ENCODE peak calls at places on chromosome 1, in four cellular contexts. Y, F, H and B are unnamed samples.

GRCh38 chr1:54105080-54105479 is 47.7 kb downstream of the CDCP2 start:
- DNase-seq in Y (no peak), F (no peak), H (no peak), B (no peak)

GRCh38 chr1:53305650-53306049 is 22.2 kb downstream of the LRP8 start:
- DNase-seq in Y (no peak), F (no peak), H (no peak), B (no peak)

GRCh38 chr1:29096255-29096896 is 27.3 kb downstream of the TMEM200B start:
- DNase-seq in Y (no peak), F (no peak), H (no peak), B (no peak)

GRCh38 chr1:47983677-47984076 is 13.5 kb downstream of the TRABD2B start:
- DNase-seq in Y (no peak), F (no peak), H (no peak), B (no peak)

GRCh38 chr1:26537951-26538352 is 8.4 kb downstream of the RPS6KA1 start:
- DNase-seq in Y (no peak), F (no peak), H (no peak), B (no peak)

GRCh38 chr1:9231648-9232332 is 2.8 kb upstream of the H6PD start:
- DNase-seq in Y (no peak), F (no peak), H (no peak), B (no peak)

GRCh38 chr1:152112101-152112884 is 3.0 kb downstream of the TCHH start:
- DNase-seq in Y (peak; percentile 28), F (no peak), H (no peak), B (no peak)

GRCh38 chr1:27529638-27530018 is 39.7 kb upstream of the WASF2 start:
- DNase-seq in Y (no peak), F (no peak), H (no peak), B (no peak)

GRCh38 chr1:192497214-192497794 is 78.3 kb upstream of the RGS1 start:
- DNase-seq in Y (no peak), F (no peak), H (no peak), B (no peak)

GRCh38 chr1:174990382-174990999 is 9.3 kb upstream of the CACYBP start:
- DNase-seq in Y (no peak), F (no peak), H (no peak), B (no peak)

GRCh38 chr1:218671573-218671972 is 326.4 kb downstream of the TGFB2 start:
- DNase-seq in Y (no peak), F (no peak), H (no peak), B (no peak)

GRCh38 chr1:914253-914890 is 9.4 kb upstream of the SAMD11 start:
- DNase-seq in Y (no peak), F (peak; percentile 14), H (no peak), B (no peak)

GRCh38 chr1:39816431-39817090 is 27.9 kb upstream of the BMP8B start:
- DNase-seq in Y (peak; percentile 63), F (peak; percentile 69), H (peak; percentile 75), B (peak; percentile 33)

GRCh38 chr1:160779662-160780397 is 16.1 kb upstream of the LY9 start:
- DNase-seq in Y (no peak), F (no peak), H (no peak), B (no peak)

GRCh38 chr1:109266965-109267364 is 16.0 kb downstream of the PSRC1 start:
- DNase-seq in Y (no peak), F (no peak), H (no peak), B (no peak)

GRCh38 chr1:27686223-27686990 is 14.4 kb upstream of the IFI6 start:
- DNase-seq in Y (no peak), F (no peak), H (peak; percentile 81), B (no peak)

GRCh38 chr1:23163395-23163794 is 5.3 kb downstream of the LUZP1 start:
- DNase-seq in Y (no peak), F (no peak), H (no peak), B (no peak)

GRCh38 chr1:183019860-183020259 is 3.4 kb upstream of the LAMC1 start:
- DNase-seq in Y (no peak), F (no peak), H (peak; percentile 70), B (no peak)

GRCh38 chr1:3197781-3198316 is 128.8 kb downstream of the PRDM16 start:
- DNase-seq in Y (no peak), F (no peak), H (no peak), B (no peak)
- H3K4me1 ChIP-seq in Y (peaks cover 31% of the 10 kb centered on the region), F (peaks cover 4% of the 10 kb centered on the region), H (peaks cover 20% of the 10 kb centered on the region), B (no peaks in the 10 kb centered on the region)

GRCh38 chr1:173489149-173489600 is 12.0 kb downstream of the PRDX6 start:
- DNase-seq in Y (no peak), F (no peak), H (no peak), B (no peak)

GRCh38 chr1:173481195-173481772 is 4.1 kb downstream of the PRDX6 start:
- DNase-seq in Y (peak; percentile 28), F (no peak), H (no peak), B (no peak)

GRCh38 chr1:173482683-173483082 is 5.5 kb downstream of the PRDX6 start:
- DNase-seq in Y (no peak), F (no peak), H (no peak), B (no peak)

GRCh38 chr1:173488001-173488400 is 10.9 kb downstream of the PRDX6 start:
- DNase-seq in Y (no peak), F (no peak), H (no peak), B (no peak)

DNA sequence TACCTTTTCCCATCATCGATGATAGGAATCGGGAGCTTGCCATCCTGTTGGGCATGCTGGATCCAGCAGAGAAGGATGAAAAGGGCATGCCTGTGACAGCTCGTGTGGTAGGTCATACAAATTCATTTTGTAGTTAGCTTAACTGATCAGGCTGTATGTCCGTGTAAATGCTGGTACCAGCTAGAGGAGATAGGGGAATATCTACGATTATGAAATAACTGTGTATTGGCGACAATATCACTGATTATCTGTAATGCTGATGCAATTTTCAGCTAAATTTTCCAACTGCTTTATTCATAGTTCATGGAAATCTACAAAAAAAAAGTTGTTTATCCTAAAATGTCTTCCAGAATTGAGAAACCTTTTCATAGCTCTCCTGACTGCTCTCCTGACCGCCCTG is 8.3 kb downstream of the PRDX6 start:
- DNase-seq in Y (no peak), F (no peak), H (no peak), B (no peak)
- H3K36me3 ChIP-seq in Y (peaks cover 87% of the 10 kb centered on the region), F (no peaks in the 10 kb centered on the region), H (peaks cover 97% of the 10 kb centered on the region), B (peaks cover 30% of the 10 kb centered on the region)

DNA sequence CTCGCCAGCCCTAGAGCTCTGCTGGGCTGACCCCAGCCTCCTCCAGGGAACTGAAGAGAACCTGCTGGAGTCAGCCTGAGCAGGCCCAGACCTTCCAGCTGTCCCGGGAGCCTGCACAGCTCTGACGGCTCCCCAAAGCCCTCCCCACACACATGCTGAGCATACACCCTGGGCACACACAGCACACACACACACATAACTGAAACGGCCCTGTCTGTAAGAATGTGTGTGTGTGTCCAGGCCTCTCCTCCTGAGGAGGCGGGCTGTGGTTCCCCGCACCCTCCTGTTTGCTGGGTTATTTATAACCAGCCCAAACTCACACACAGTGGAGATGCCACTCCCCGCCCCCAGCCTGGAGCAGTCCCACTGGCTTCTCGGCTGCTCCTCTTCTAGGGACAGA is 20.2 kb downstream of the SDC3 start:
- DNase-seq in Y (peak; percentile 76), F (peak; percentile 77), H (no peak), B (no peak)
- H3K27ac ChIP-seq in Y (peak overlapping the region; percentile 48), F (peak overlapping the region; percentile 86), H (peak overlapping the region; percentile 83), B (peak overlapping the region; percentile 82)

GRCh38 chr1:2199042-2199810 is 4.7 kb upstream of the FAAP20 start:
- DNase-seq in Y (peak; percentile 96), F (peak; percentile 90), H (peak; percentile 88), B (no peak)
- H3K4me1 ChIP-seq in Y (peaks cover 39% of the 10 kb centered on the region), F (peaks cover 22% of the 10 kb centered on the region), H (peaks cover 56% of the 10 kb centered on the region), B (peaks cover 35% of the 10 kb centered on the region)

GRCh38 chr1:247324913-247325312 is 6.8 kb downstream of the ZNF496 start:
- DNase-seq in Y (no peak), F (no peak), H (no peak), B (no peak)

GRCh38 chr1:247324204-247324787 is 7.4 kb downstream of the ZNF496 start:
- DNase-seq in Y (no peak), F (no peak), H (no peak), B (no peak)

GRCh38 chr1:247326601-247327135 is 5.0 kb downstream of the ZNF496 start:
- DNase-seq in Y (no peak), F (no peak), H (no peak), B (no peak)

GRCh38 chr1:247322849-247323586 is 8.6 kb downstream of the ZNF496 start:
- DNase-seq in Y (no peak), F (no peak), H (no peak), B (no peak)

GRCh38 chr1:247322437-247322836 is 9.2 kb downstream of the ZNF496 start:
- DNase-seq in Y (no peak), F (no peak), H (no peak), B (no peak)
- H3K36me3 ChIP-seq in Y (peaks cover 50% of the 10 kb centered on the region), F (no peaks in the 10 kb centered on the region), H (peaks cover 78% of the 10 kb centered on the region), B (no peaks in the 10 kb centered on the region)

DNA sequence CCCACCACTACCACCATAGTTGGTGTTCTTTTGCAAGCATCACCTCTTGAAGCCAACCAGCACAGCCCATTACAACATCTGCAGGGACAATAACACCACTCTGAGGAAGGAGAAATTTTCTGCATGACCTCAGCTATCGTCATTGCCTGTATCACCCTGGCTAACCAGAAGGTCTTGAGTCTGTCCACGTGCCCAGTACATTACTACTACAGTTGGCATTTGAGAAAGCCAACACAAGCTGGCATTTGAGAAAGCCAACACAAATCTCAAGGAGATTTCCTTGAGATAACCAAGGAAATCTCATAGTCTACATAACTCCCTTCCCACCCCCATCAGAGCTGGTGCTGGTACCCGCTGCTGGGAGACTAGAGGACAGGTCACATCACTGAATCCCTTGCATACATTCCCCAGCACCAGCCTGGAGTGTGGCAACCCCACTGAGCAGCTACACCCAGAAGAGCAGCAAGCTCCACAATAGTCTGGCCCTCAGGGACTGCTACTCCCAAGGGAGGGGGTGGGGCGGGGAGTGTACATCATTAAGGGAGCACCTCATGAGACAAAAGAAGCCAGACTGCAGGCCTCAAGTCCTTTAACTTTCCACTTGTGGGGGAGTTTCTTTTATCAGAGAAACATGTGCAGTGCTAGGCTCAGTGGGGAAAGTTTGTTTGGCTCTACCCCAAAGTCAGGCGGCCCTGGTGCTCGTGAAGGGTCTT is 46.0 kb upstream of the GUCA2A start:
- DNase-seq in Y (no peak), F (no peak), H (no peak), B (no peak)
- H3K27ac ChIP-seq in Y (no peak overlapping the region), F (no peak overlapping the region), H (no peak overlapping the region), B (no peak overlapping the region)

GRCh38 chr1:19443321-19443720 is 42.0 kb downstream of the CAPZB start:
- DNase-seq in Y (no peak), F (no peak), H (no peak), B (no peak)

GRCh38 chr1:19442150-19443096 is 42.9 kb downstream of the CAPZB start:
- DNase-seq in Y (no peak), F (no peak), H (no peak), B (no peak)

GRCh38 chr1:19439464-19440171 is 45.7 kb downstream of the CAPZB start:
- DNase-seq in Y (peak; percentile 75), F (no peak), H (no peak), B (no peak)

GRCh38 chr1:19438552-19439196 is 46.7 kb downstream of the CAPZB start:
- DNase-seq in Y (no peak), F (no peak), H (no peak), B (no peak)

GRCh38 chr1:19441048-19441447 is 44.3 kb downstream of the CAPZB start:
- DNase-seq in Y (no peak), F (no peak), H (no peak), B (no peak)
- H3K4me1 ChIP-seq in Y (peaks cover 100% of the 10 kb centered on the region), F (peaks cover 59% of the 10 kb centered on the region), H (peaks cover 83% of the 10 kb centered on the region), B (peaks cover 100% of the 10 kb centered on the region)